ENCODE peak calls at places on chromosomes 6 and 20, in seven cellular contexts. G, U, F, Q, L, H and D are unnamed samples.

GRCh38 chr6:134303903-134304302 is 14.0 kb downstream of the SGK1 start:
- DNase-seq in H (no peak), U (no peak), G (no peak), L (no peak), Q (no peak), F (no peak), D (no peak)

GRCh38 chr6:74651948-74652347 is 553.9 kb downstream of the COL12A1 start:
- DNase-seq in L (no peak), G (no peak), H (no peak), U (no peak), F (no peak), Q (no peak), D (no peak)

GRCh38 chr20:34717230-34718095 is 13.3 kb downstream of the TP53INP2 start:
- DNase-seq in F (no peak), H (no peak), G (no peak), U (no peak), Q (no peak), L (no peak), D (no peak)

GRCh38 chr6:150987855-150988484 is 122.5 kb downstream of the MTHFD1L start:
- DNase-seq in L (no peak), F (no peak), G (no peak), Q (no peak), U (no peak), H (no peak), D (no peak)

GRCh38 chr6:166595061-166595780 is 8.7 kb upstream of the RAMACL start:
- DNase-seq in U (no peak), G (no peak), Q (no peak), F (no peak), L (no peak), H (no peak), D (no peak)

GRCh38 chr20:7736336-7736735 is 203.9 kb downstream of the HAO1 start:
- DNase-seq in H (no peak), Q (no peak), L (no peak), U (no peak), G (no peak), F (peak), D (no peak)

GRCh38 chr6:18155864-18156396 is 708 bp downstream of the KDM1B start:
- DNase-seq in Q (peak), L (no peak), U (peak), G (peak), F (peak), H (peak), D (peak)

GRCh38 chr20:34215711-34216381 is 25.4 kb upstream of the ASIP start:
- DNase-seq in U (peak), G (peak), F (peak), L (no peak), Q (peak), H (peak), D (peak)

GRCh38 chr6:139732451-139732850 is 358.0 kb upstream of the CITED2 start:
- DNase-seq in Q (no peak), L (no peak), U (no peak), H (no peak), G (no peak), F (peak), D (no peak)